ENCODE peak calls at places on chromosomes 5 and 9, in ten cellular contexts. F, G, N, S, Q, J, V, E, W and M are unnamed samples. For H3K9me3 and H3K4me1, the result is how much of the 10 kb centered on the place peaks cover.

GRCh38 chr9:137114613-137115393 is at the start of gene DPP7:
- DNase-seq in G (peak), S (peak), Q (peak), J (peak), E (peak), F (peak), V (peak), W (no peak), N (no peak), M (peak)

GRCh38 chr5:88488566-88488965 is 219.9 kb upstream of the TMEM161B start:
- DNase-seq in J (no peak), N (no peak), G (no peak), W (no peak), E (no peak), V (no peak), F (no peak), Q (no peak), S (no peak), M (no peak)

GRCh38 chr5:149227168-149227826 is 44.4 kb upstream of the AFAP1L1 start:
- DNase-seq in E (no peak), N (no peak), F (peak), G (no peak), J (no peak), S (peak), V (no peak), W (peak), Q (no peak), M (no peak)

GRCh38 chr9:83935276-83935890 is 14.2 kb upstream of the KIF27 start:
- DNase-seq in E (no peak), Q (no peak), W (peak), F (peak), G (no peak), J (no peak), S (peak), V (no peak), N (no peak), M (no peak)

GRCh38 chr5:128579669-128580068 is 41.6 kb upstream of the FBN2 start:
- DNase-seq in G (no peak), V (no peak), F (no peak), Q (no peak), N (no peak), W (peak), S (no peak), E (no peak), J (no peak), M (no peak)

GRCh38 chr5:74009502-74009901 is 383.5 kb downstream of the ARHGEF28 start:
- DNase-seq in Q (no peak), V (no peak), G (no peak), J (no peak), S (no peak), W (no peak), N (no peak), F (no peak), E (no peak), M (no peak)

GRCh38 chr5:168979140-168979539 is 321.8 kb downstream of the SLIT3 start:
- DNase-seq in W (no peak), Q (no peak), V (no peak), J (no peak), S (no peak), E (no peak), F (no peak), N (no peak), G (no peak), M (no peak)

GRCh38 chr9:112863214-112863613 is 27.5 kb downstream of the SLC46A2 start:
- DNase-seq in E (no peak), J (no peak), G (no peak), N (no peak), Q (no peak), W (no peak), F (no peak), V (peak), S (no peak), M (peak)

GRCh38 chr5:17373406-17374110 is 124.5 kb upstream of the TAF11L2 start:
- DNase-seq in W (no peak), V (no peak), N (no peak), E (no peak), F (no peak), J (no peak), S (no peak), G (no peak), Q (no peak), M (no peak)

GRCh38 chr5:23208959-23209431 is 298.4 kb upstream of the PRDM9 start:
- DNase-seq in N (no peak), J (no peak), G (no peak), E (peak), W (no peak), V (no peak), F (peak), S (no peak), Q (peak), M (no peak)

GRCh38 chr5:72517961-72518690 is 10.9 kb upstream of the ZNF366 start:
- DNase-seq in V (peak), S (peak), G (no peak), W (no peak), F (no peak), E (no peak), N (peak), J (no peak), Q (peak), M (peak)

GRCh38 chr5:976849-977751 is 31.5 kb upstream of the NKD2 start:
- DNase-seq in E (no peak), W (no peak), Q (peak), J (no peak), V (peak), N (no peak), F (no peak), G (no peak), S (no peak), M (no peak)

GRCh38 chr9:89522261-89522978 is 24.5 kb upstream of the SEMA4D start:
- DNase-seq in Q (peak), N (no peak), V (no peak), J (peak), G (peak), W (no peak), F (no peak), S (peak), E (no peak), M (no peak)

GRCh38 chr5:176716320-176716719 is 69.0 kb downstream of the TSPAN17 start:
- DNase-seq in N (no peak), E (no peak), V (no peak), G (no peak), W (peak), Q (no peak), F (peak), S (no peak), J (no peak), M (no peak)

GRCh38 chr9:109198736-109199384 is 31.8 kb upstream of the FRRS1L start:
- DNase-seq in Q (no peak), W (no peak), E (no peak), N (no peak), S (no peak), V (no peak), F (no peak), G (no peak), J (no peak), M (no peak)

GRCh38 chr9:38035873-38036272 is 33.2 kb downstream of the SHB start:
- DNase-seq in S (peak), E (peak), J (no peak), G (no peak), N (no peak), W (peak), Q (no peak), V (no peak), F (peak), M (no peak)

GRCh38 chr9:133147412-133148271 is 16.1 kb downstream of the GBGT1 start:
- DNase-seq in J (peak), W (no peak), Q (peak), E (peak), V (peak), S (peak), N (peak), F (peak), G (peak), M (peak)

GRCh38 chr9:130327070-130327780 is 61.7 kb downstream of the HMCN2 start:
- DNase-seq in N (no peak), Q (no peak), W (no peak), V (no peak), F (no peak), S (no peak), J (no peak), E (peak), G (no peak), M (no peak)

GRCh38 chr9:104386425-104387069 is 117.5 kb upstream of the OR13F1 start:
- DNase-seq in V (no peak), N (no peak), W (no peak), E (peak), S (peak), Q (no peak), J (no peak), F (peak), G (no peak), M (no peak)

GRCh38 chr9:137296214-137297059 is 5.6 kb downstream of the NRARP start:
- DNase-seq in S (peak), W (peak), Q (peak), E (no peak), J (no peak), G (no peak), N (no peak), F (no peak), V (no peak), M (peak)

DNA sequence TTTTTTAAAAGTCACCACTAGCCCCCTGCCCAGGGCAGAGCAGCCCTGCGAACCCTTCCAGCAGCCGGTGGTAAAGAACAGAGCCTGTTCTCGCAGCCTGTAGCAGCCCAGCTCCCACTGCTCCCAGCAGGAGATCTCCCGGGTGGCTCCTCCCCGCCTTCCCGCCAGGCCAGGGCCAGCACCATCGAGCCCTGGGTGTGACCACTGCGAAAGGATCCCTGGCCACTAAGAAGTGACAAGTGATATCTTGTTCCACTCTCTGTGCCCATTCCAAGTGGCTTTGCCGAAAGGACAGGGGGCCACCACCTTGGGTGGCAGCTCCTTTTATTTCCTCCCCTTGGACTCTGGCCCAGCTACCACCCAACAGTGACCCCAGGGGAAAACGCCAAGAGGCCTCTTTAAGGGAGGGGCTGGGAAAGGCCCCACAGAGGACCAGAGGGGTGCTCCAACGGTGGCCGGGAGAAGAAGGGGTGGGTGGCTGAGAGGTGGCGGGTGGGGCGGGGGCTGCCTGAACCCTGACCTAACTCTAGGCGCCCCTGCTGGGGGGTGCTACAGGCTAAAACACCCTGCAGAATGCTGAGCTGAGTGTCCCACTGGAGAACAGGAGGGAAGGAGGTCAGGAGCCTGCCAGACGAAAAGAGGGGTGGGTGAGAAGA is 1.6 kb downstream of the NACC2 start:
- DNase-seq in G (no peak), S (no peak), J (no peak), V (no peak), N (no peak), Q (no peak), E (peak), W (no peak), F (no peak), M (peak)
- H3K27ac ChIP-seq in G (no peak), S (peak), J (peak), V (no peak), N (peak), Q (peak), E (peak), W (no peak), F (no peak), M (peak)

DNA sequence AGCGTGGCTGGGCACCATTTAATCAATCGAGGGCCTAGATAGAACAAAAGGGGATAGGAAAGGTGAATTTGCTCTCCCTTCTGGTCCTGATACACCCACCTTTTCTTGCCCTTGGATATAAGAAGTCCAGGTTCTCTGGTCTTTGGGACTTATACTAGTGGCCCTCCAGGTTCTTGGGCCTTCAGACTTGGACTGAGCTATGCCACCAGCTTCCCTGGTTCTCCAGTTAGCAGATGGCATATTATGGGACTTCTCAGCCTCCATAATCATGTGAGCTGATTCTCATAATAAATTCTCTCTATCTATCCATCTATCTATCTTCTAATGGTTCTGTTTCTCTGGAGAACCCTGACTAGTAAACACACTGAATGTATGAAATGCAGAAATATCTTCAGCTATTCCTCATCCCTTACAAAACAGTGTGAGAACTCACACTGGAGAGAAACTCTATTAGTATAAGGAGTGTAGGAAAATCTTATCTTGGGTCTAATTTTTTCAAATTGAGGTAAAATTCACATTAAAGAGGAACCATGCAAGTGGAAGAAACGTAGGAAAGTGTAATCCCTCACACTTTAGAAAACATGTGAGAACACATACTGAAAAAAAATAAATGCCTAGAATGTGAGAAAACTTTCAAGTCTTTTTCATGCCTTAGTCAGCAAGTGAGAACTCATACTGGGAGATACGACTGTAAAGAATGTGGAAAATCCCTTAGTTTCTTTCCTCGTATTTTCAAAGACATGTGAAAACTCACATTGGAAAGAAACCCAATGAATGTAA is 15.5 kb downstream of the PCDHB15 start:
- DNase-seq in V (no peak), S (peak), J (no peak), N (no peak), Q (no peak), W (peak), G (no peak), F (no peak), E (no peak), M (no peak)
- H3K9me3 ChIP-seq in V (under half), S (under half), J (under half), N (under half), Q (half or more), W (under half), G (under half), F (under half), E (half or more), M (under half)

GRCh38 chr5:33309076-33309475 is 131.7 kb upstream of the TARS1 start:
- DNase-seq in J (no peak), V (no peak), Q (no peak), N (no peak), W (no peak), E (no peak), G (no peak), F (no peak), S (no peak), M (no peak)
- H3K4me1 ChIP-seq in J (under half), V (under half), Q (under half), N (under half), W (under half), E (under half), G (under half), F (under half), S (under half), M (under half)

DNA sequence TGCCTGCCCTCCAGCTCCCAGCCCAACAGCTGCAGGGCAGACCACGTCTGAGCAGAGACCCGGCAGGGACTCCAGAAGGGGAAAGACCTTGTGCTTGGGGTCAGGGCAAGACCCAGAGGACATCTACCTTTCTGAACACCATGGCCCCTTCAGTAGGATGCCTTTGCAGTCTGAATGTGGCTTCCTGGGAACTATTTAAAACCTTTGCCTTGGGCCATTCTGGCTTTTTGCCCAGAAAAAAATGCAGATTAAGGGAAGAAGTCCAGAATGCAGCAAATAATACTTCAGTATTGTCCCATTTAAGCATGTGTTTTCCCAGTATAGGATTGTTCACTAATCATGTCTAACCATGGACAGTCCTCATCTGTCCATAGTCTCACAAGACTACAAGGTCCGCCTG is 67.5 kb upstream of the ERCC6L2 start:
- DNase-seq in S (peak), N (no peak), V (no peak), G (no peak), E (no peak), F (no peak), W (no peak), J (no peak), Q (no peak), M (no peak)
- H3K27ac ChIP-seq in S (no peak), N (peak), V (no peak), G (no peak), E (no peak), F (no peak), W (no peak), J (no peak), Q (no peak), M (no peak)

GRCh38 chr5:131323378-131323777 is 59.5 kb downstream of the CDC42SE2 start:
- DNase-seq in Q (no peak), G (no peak), W (no peak), N (no peak), S (no peak), V (no peak), F (no peak), J (no peak), E (no peak), M (no peak)

GRCh38 chr5:131318455-131318854 is 54.6 kb downstream of the CDC42SE2 start:
- DNase-seq in F (no peak), N (no peak), E (no peak), W (no peak), G (no peak), S (no peak), Q (no peak), V (no peak), J (no peak), M (no peak)

GRCh38 chr5:131322926-131323325 is 59.1 kb downstream of the CDC42SE2 start:
- DNase-seq in V (no peak), S (no peak), Q (no peak), W (no peak), G (no peak), N (no peak), F (peak), J (no peak), E (no peak), M (no peak)

GRCh38 chr5:131324311-131324710 is 60.5 kb downstream of the CDC42SE2 start:
- DNase-seq in Q (peak), W (no peak), F (no peak), J (no peak), N (no peak), S (no peak), V (no peak), E (no peak), G (no peak), M (no peak)

GRCh38 chr5:131321066-131321465 is 57.2 kb downstream of the CDC42SE2 start:
- DNase-seq in J (no peak), W (no peak), F (no peak), N (no peak), G (no peak), V (no peak), Q (no peak), S (no peak), E (no peak), M (no peak)
- H3K9me3 ChIP-seq in J (under half), W (under half), F (under half), N (under half), G (under half), V (under half), Q (under half), S (under half), E (under half), M (under half)

GRCh38 chr5:151087475-151087874 is 6.6 kb upstream of the TNIP1 start:
- DNase-seq in V (no peak), E (no peak), Q (no peak), F (no peak), J (no peak), S (no peak), G (no peak), N (no peak), W (no peak), M (no peak)

GRCh38 chr5:151085517-151086031 is 4.7 kb upstream of the TNIP1 start:
- DNase-seq in J (no peak), N (no peak), E (no peak), S (peak), V (peak), G (no peak), W (no peak), F (peak), Q (peak), M (peak)

GRCh38 chr5:151084363-151084762 is 3.5 kb upstream of the TNIP1 start:
- DNase-seq in E (no peak), F (no peak), S (no peak), W (no peak), Q (no peak), V (no peak), N (no peak), J (no peak), G (no peak), M (no peak)

GRCh38 chr5:151086905-151087360 is 6.1 kb upstream of the TNIP1 start:
- DNase-seq in F (no peak), S (no peak), Q (no peak), N (no peak), G (peak), W (no peak), V (no peak), E (no peak), J (peak), M (no peak)

DNA sequence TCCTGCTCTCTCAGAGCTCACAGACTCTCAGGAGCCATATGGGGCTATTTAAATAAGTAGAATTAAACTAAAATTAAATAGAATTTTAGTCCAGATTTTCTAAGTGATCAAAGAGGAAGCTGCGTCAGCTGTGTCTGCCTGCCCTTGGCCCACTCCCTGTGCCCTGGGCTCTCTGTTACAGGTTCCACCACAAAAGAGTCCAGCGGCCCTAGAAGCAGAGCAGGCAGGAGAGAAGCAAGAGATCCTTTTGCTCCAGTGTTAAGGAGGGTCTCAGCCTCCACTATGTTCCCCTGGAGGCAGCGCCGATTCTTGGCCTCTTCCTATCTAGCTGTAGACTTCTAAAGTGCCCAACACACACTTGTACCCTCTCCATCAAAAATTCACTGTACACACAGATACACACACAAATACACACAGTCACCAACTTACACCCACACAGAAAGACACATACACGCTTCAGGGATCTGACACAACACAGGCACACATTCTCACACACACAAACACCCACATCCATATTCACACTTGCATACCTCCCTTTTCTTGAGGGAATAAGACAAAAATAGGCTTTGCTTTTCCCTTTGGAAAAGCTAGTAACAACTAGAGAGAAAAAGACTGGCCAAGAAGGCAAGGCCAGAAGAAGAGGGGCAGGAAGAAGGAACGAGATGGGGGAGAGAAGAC is 5.5 kb upstream of the TNIP1 start:
- DNase-seq in Q (no peak), N (no peak), J (no peak), E (no peak), W (no peak), V (no peak), F (no peak), S (no peak), G (no peak), M (no peak)
- H3K4me1 ChIP-seq in Q (under half), N (under half), J (half or more), E (half or more), W (under half), V (under half), F (under half), S (under half), G (under half), M (under half)

DNA sequence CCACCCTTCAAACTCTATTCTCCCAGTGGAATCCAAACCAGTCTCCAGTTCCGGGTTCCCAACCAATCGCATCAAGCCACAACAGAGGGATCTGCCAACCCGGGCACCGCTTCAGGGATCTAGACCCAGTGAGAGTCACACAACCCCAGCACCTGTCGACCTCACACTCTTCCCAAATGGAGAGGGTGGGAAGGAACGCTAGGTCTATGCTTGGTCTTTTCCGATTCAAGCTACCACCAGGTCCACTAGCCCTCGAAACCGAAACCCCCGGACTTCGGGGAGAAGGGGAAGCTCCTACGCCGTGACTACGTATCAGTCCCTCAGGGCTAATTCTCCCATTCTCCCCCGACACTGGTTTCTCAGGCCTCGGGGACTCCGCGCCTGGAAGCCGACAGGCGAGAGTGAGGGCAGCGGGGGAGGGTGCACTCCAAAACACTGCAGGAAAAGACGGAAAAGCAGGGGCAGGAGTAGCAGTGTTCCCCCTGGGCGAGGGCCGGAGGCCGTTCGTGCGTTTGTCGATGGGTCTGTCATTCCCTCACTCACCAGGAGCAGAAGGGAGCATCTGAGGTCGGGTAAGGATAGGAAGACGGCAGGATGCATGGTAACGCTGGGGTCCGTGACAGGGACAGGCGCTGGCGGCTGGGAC is 436 bp downstream of the ERP44 start:
- DNase-seq in J (no peak), F (peak), W (peak), Q (peak), G (peak), N (no peak), V (peak), S (peak), E (peak), M (peak)
- H3K27ac ChIP-seq in J (peak), F (peak), W (peak), Q (peak), G (peak), N (peak), V (peak), S (peak), E (peak), M (peak)